ENCODE peak calls at places on chromosomes 5 and 9, in four cellular contexts. One of them, this sample, is unnamed.

GRCh38 chr5:122259995-122260394 is 52.0 kb upstream of the SNCAIP start:
- DNase-seq in GM12878: no peak
- DNase-seq in GM12891: no peak
- DNase-seq in K562: no peak
- DNase-seq in this sample: no peak

GRCh38 chr5:132012385-132013005 is 1.0 kb upstream of the ACSL6 start:
- DNase-seq in GM12878: no peak
- DNase-seq in GM12891: no peak
- DNase-seq in K562: peak
- DNase-seq in this sample: no peak

GRCh38 chr9:105088088-105088487 is 156.4 kb upstream of the SLC44A1 start:
- DNase-seq in GM12878: no peak
- DNase-seq in GM12891: no peak
- DNase-seq in K562: no peak
- DNase-seq in this sample: peak

GRCh38 chr5:33761139-33761538 is 130.7 kb downstream of the ADAMTS12 start:
- DNase-seq in GM12878: no peak
- DNase-seq in GM12891: no peak
- DNase-seq in K562: no peak
- DNase-seq in this sample: no peak

GRCh38 chr9:72996106-72996505 is 43.3 kb upstream of the ALDH1A1 start:
- DNase-seq in GM12878: no peak
- DNase-seq in GM12891: no peak
- DNase-seq in K562: no peak
- DNase-seq in this sample: no peak

GRCh38 chr9:93862877-93863545 is 92.1 kb downstream of the BARX1 start:
- DNase-seq in GM12878: no peak
- DNase-seq in GM12891: no peak
- DNase-seq in K562: no peak
- DNase-seq in this sample: no peak

GRCh38 chr9:120439147-120439546 is 140.8 kb downstream of the CDK5RAP2 start:
- DNase-seq in GM12878: no peak
- DNase-seq in GM12891: no peak
- DNase-seq in K562: peak
- DNase-seq in this sample: no peak

GRCh38 chr9:133089271-133089671 is 27.5 kb downstream of the CEL start:
- DNase-seq in GM12878: no peak
- DNase-seq in GM12891: no peak
- DNase-seq in K562: no peak
- DNase-seq in this sample: no peak

GRCh38 chr5:1190915-1191314 is 10.5 kb upstream of the SLC6A19 start:
- DNase-seq in GM12878: no peak
- DNase-seq in GM12891: no peak
- DNase-seq in K562: no peak
- DNase-seq in this sample: no peak

GRCh38 chr9:134227451-134228411 is 63.4 kb upstream of the RNU6ATAC start:
- DNase-seq in GM12878: no peak
- DNase-seq in GM12891: no peak
- DNase-seq in K562: no peak
- DNase-seq in this sample: no peak

GRCh38 chr5:79785983-79786382 is 96.3 kb downstream of the CMYA5 start:
- DNase-seq in GM12878: no peak
- DNase-seq in GM12891: no peak
- DNase-seq in K562: no peak
- DNase-seq in this sample: no peak

GRCh38 chr9:136721339-136722092 is 9.1 kb downstream of the DIPK1B start:
- DNase-seq in GM12878: no peak
- DNase-seq in GM12891: no peak
- DNase-seq in K562: no peak
- DNase-seq in this sample: no peak

GRCh38 chr9:3475300-3476020 is 50.3 kb downstream of the RFX3 start:
- DNase-seq in GM12878: peak
- DNase-seq in GM12891: no peak
- DNase-seq in K562: no peak
- DNase-seq in this sample: no peak

GRCh38 chr9:114614373-114614772 is 3.3 kb downstream of the TMEM268 start:
- DNase-seq in GM12878: no peak
- DNase-seq in GM12891: no peak
- DNase-seq in K562: no peak
- DNase-seq in this sample: no peak

GRCh38 chr5:60586307-60586901 is 113.6 kb downstream of the DEPDC1B start:
- DNase-seq in GM12878: no peak
- DNase-seq in GM12891: no peak
- DNase-seq in K562: no peak
- DNase-seq in this sample: no peak

GRCh38 chr9:35114921-35115341 is 731 bp downstream of the ATOSB start:
- DNase-seq in GM12878: no peak
- DNase-seq in GM12891: no peak
- DNase-seq in K562: no peak
- DNase-seq in this sample: peak

GRCh38 chr5:88724201-88724600 is 158.8 kb downstream of the MEF2C start:
- DNase-seq in GM12878: no peak
- DNase-seq in GM12891: no peak
- DNase-seq in K562: no peak
- DNase-seq in this sample: no peak

GRCh38 chr5:35900997-35901396 is 37.4 kb downstream of the CAPSL start:
- DNase-seq in GM12878: no peak
- DNase-seq in GM12891: no peak
- DNase-seq in K562: no peak
- DNase-seq in this sample: no peak

GRCh38 chr9:3880851-3881250 is 355.1 kb upstream of the RFX3 start:
- DNase-seq in GM12878: no peak
- DNase-seq in GM12891: no peak
- DNase-seq in K562: no peak
- DNase-seq in this sample: no peak

GRCh38 chr5:41978686-41979085 is 53.6 kb downstream of the FBXO4 start:
- DNase-seq in GM12878: no peak
- DNase-seq in GM12891: no peak
- DNase-seq in K562: no peak
- DNase-seq in this sample: no peak

GRCh38 chr5:140011297-140011802 is 31.7 kb downstream of the NRG2 start:
- DNase-seq in GM12878: peak
- DNase-seq in GM12891: no peak
- DNase-seq in K562: no peak
- DNase-seq in this sample: no peak

GRCh38 chr9:91580136-91580535 is 156.5 kb upstream of the NFIL3 start:
- DNase-seq in GM12878: no peak
- DNase-seq in GM12891: no peak
- DNase-seq in K562: no peak
- DNase-seq in this sample: no peak

GRCh38 chr5:77449277-77449676 is 42.8 kb downstream of the WDR41 start:
- DNase-seq in GM12878: no peak
- DNase-seq in GM12891: no peak
- DNase-seq in K562: no peak
- DNase-seq in this sample: no peak

GRCh38 chr5:143968071-143968878 is 156.3 kb downstream of the HMHB1 start:
- DNase-seq in GM12878: peak
- DNase-seq in GM12891: no peak
- DNase-seq in K562: no peak
- DNase-seq in this sample: no peak

GRCh38 chr5:32110081-32110696 is 63.9 kb downstream of the GOLPH3 start:
- DNase-seq in GM12878: no peak
- DNase-seq in GM12891: no peak
- DNase-seq in K562: no peak
- DNase-seq in this sample: no peak

GRCh38 chr9:35548571-35548970 is 56.5 kb upstream of the TESK1 start:
- DNase-seq in GM12878: no peak
- DNase-seq in GM12891: no peak
- DNase-seq in K562: no peak
- DNase-seq in this sample: no peak

GRCh38 chr5:137344723-137345322 is 154.3 kb downstream of the SPOCK1 start:
- DNase-seq in GM12878: no peak
- DNase-seq in GM12891: peak
- DNase-seq in K562: peak
- DNase-seq in this sample: no peak

GRCh38 chr5:89133975-89134374 is 251.0 kb upstream of the MEF2C start:
- DNase-seq in GM12878: no peak
- DNase-seq in GM12891: no peak
- DNase-seq in K562: no peak
- DNase-seq in this sample: no peak

GRCh38 chr5:95178046-95178651 is 106.7 kb downstream of the MCTP1 start:
- DNase-seq in GM12878: peak
- DNase-seq in GM12891: no peak
- DNase-seq in K562: no peak
- DNase-seq in this sample: no peak

GRCh38 chr9:78599939-78600338 is 303.0 kb downstream of the PSAT1 start:
- DNase-seq in GM12878: no peak
- DNase-seq in GM12891: no peak
- DNase-seq in K562: no peak
- DNase-seq in this sample: no peak

GRCh38 chr9:86407022-86407421 is 52.8 kb upstream of the TUT7 start:
- DNase-seq in GM12878: no peak
- DNase-seq in GM12891: no peak
- DNase-seq in K562: no peak
- DNase-seq in this sample: no peak

GRCh38 chr5:39513236-39513635 is 88.5 kb upstream of the DAB2 start:
- DNase-seq in GM12878: no peak
- DNase-seq in GM12891: no peak
- DNase-seq in K562: no peak
- DNase-seq in this sample: no peak

GRCh38 chr9:34863426-34863825 is 94.7 kb upstream of the PHF24 start:
- DNase-seq in GM12878: no peak
- DNase-seq in GM12891: no peak
- DNase-seq in K562: no peak
- DNase-seq in this sample: no peak

GRCh38 chr5:145062280-145062679 is 772.9 kb downstream of the PRELID2 start:
- DNase-seq in GM12878: no peak
- DNase-seq in GM12891: no peak
- DNase-seq in K562: no peak
- DNase-seq in this sample: no peak

DNA sequence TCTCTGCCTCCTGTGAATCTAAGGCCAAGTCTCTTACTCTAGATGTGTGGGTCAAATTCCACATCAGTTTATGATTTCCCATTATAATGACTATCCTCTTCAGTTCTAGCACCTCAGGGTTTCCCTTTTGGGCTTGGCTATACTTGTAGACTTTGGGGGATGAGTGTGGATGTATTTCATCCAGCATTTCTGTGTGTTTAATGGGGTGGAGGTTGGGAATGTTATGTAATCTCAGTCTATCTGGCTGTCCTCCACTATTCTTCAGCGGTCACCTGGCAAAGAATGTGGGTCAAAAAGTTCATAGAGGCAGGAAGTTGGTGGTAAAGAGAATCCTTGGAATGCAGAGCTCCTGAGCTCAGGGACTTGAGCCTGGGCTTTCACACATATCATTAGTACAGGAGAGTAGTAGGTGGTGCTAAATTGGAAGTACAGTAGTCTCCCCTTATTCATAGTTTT is 64.9 kb downstream of the CFAP95 start:
- DNase-seq in GM12878: no peak
- DNase-seq in GM12891: no peak
- DNase-seq in K562: no peak
- DNase-seq in this sample: no peak
- TF ChIP-seq SPI1 in GM12878: no peak
- TF ChIP-seq SPI1 in GM12891: no peak
- TF ChIP-seq SPI1 in K562: no peak
- TF ChIP-seq SPI1 in this sample: no peak

GRCh38 chr9:95736891-95737522 is 138.5 kb upstream of the ERCC6L2 start:
- DNase-seq in GM12878: no peak
- DNase-seq in GM12891: no peak
- DNase-seq in K562: no peak
- DNase-seq in this sample: no peak

GRCh38 chr9:95733687-95734659 is 141.5 kb upstream of the ERCC6L2 start:
- DNase-seq in GM12878: no peak
- DNase-seq in GM12891: no peak
- DNase-seq in K562: no peak
- DNase-seq in this sample: no peak

GRCh38 chr9:95735701-95736100 is 139.8 kb upstream of the ERCC6L2 start:
- DNase-seq in GM12878: no peak
- DNase-seq in GM12891: no peak
- DNase-seq in K562: no peak
- DNase-seq in this sample: no peak

GRCh38 chr9:95738438-95738837 is 137.1 kb upstream of the ERCC6L2 start:
- DNase-seq in GM12878: no peak
- DNase-seq in GM12891: no peak
- DNase-seq in K562: no peak
- DNase-seq in this sample: no peak

GRCh38 chr9:95736370-95736769 is 139.1 kb upstream of the ERCC6L2 start:
- DNase-seq in GM12878: no peak
- DNase-seq in GM12891: no peak
- DNase-seq in K562: peak
- DNase-seq in this sample: no peak
- TF ChIP-seq SPI1 in GM12878: no peak
- TF ChIP-seq SPI1 in GM12891: no peak
- TF ChIP-seq SPI1 in K562: no peak
- TF ChIP-seq SPI1 in this sample: no peak

GRCh38 chr9:37301369-37302172 is 120.9 kb upstream of the GRHPR start:
- DNase-seq in GM12878: no peak
- DNase-seq in GM12891: no peak
- DNase-seq in K562: no peak
- DNase-seq in this sample: no peak
- TF ChIP-seq SPI1 in GM12878: no peak
- TF ChIP-seq SPI1 in GM12891: no peak
- TF ChIP-seq SPI1 in K562: no peak
- TF ChIP-seq SPI1 in this sample: no peak

GRCh38 chr9:118693645-118694044 is 675.6 kb downstream of the BRINP1 start:
- DNase-seq in GM12878: no peak
- DNase-seq in GM12891: no peak
- DNase-seq in K562: no peak
- DNase-seq in this sample: no peak
- TF ChIP-seq SPI1 in GM12878: no peak
- TF ChIP-seq SPI1 in GM12891: no peak
- TF ChIP-seq SPI1 in K562: no peak
- TF ChIP-seq SPI1 in this sample: no peak

GRCh38 chr5:149049371-149049781 is 13.5 kb downstream of the SH3TC2 start:
- DNase-seq in GM12878: no peak
- DNase-seq in GM12891: no peak
- DNase-seq in K562: no peak
- DNase-seq in this sample: no peak

GRCh38 chr5:149046196-149046829 is 16.5 kb downstream of the SH3TC2 start:
- DNase-seq in GM12878: no peak
- DNase-seq in GM12891: no peak
- DNase-seq in K562: no peak
- DNase-seq in this sample: no peak

GRCh38 chr5:149047462-149047861 is 15.4 kb downstream of the SH3TC2 start:
- DNase-seq in GM12878: no peak
- DNase-seq in GM12891: no peak
- DNase-seq in K562: no peak
- DNase-seq in this sample: no peak

GRCh38 chr5:149044453-149045117 is 18.3 kb downstream of the SH3TC2 start:
- DNase-seq in GM12878: no peak
- DNase-seq in GM12891: no peak
- DNase-seq in K562: no peak
- DNase-seq in this sample: no peak

DNA sequence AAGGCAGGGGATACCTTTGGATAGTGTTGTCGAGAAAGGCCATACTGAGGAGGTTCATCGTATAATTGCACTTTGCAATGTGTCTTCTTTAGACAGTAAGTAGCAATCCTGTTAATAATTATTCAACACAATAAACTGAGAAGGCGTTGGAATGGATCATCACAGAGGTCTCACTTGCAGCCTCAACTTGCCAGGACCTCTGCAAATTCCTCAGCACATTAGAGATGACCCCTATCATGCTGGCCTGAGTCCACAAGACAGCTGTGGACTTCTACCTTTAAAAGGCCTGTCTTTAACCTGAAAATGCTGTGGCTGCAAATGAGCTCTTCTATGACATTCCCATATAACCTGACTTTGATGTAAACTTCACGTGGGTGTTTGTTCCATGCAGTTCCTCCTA is 14.1 kb downstream of the SH3TC2 start:
- DNase-seq in GM12878: no peak
- DNase-seq in GM12891: no peak
- DNase-seq in K562: no peak
- DNase-seq in this sample: no peak
- TF ChIP-seq SPI1 in GM12878: no peak
- TF ChIP-seq SPI1 in GM12891: no peak
- TF ChIP-seq SPI1 in K562: no peak
- TF ChIP-seq SPI1 in this sample: no peak

This sample was measured in HL-60.